ENCODE peak calls at places on chromosomes 1 and 21, in four cellular contexts. One of them, this sample, is unnamed. For H3K27me3, the result is how much of the 10 kb centered on the place peaks cover.

GRCh38 chr1:168472244-168472643 is 71.6 kb downstream of the XCL2 start:
- DNase-seq in GM23248: no peak
- DNase-seq in HepG2: no peak
- DNase-seq in IMR-90: no peak
- DNase-seq in this sample: no peak

GRCh38 chr1:178020968-178021640 is 51.2 kb upstream of the SEC16B start:
- DNase-seq in GM23248: no peak
- DNase-seq in HepG2: no peak
- DNase-seq in IMR-90: peak
- DNase-seq in this sample: no peak

GRCh38 chr1:168179411-168180147 is 817 bp downstream of the TIPRL start:
- DNase-seq in GM23248: peak
- DNase-seq in HepG2: no peak
- DNase-seq in IMR-90: peak
- DNase-seq in this sample: no peak

GRCh38 chr1:185652348-185652747 is 81.8 kb upstream of the HMCN1 start:
- DNase-seq in GM23248: no peak
- DNase-seq in HepG2: peak
- DNase-seq in IMR-90: no peak
- DNase-seq in this sample: no peak

GRCh38 chr1:92323473-92324453 is 24.9 kb downstream of the RPAP2 start:
- DNase-seq in GM23248: no peak
- DNase-seq in HepG2: no peak
- DNase-seq in IMR-90: no peak
- DNase-seq in this sample: no peak

GRCh38 chr21:17402885-17403477 is 109.9 kb upstream of the CXADR start:
- DNase-seq in GM23248: peak
- DNase-seq in HepG2: no peak
- DNase-seq in IMR-90: peak
- DNase-seq in this sample: no peak

GRCh38 chr1:183323849-183324683 is 94.1 kb downstream of the NMNAT2 start:
- DNase-seq in GM23248: no peak
- DNase-seq in HepG2: no peak
- DNase-seq in IMR-90: peak
- DNase-seq in this sample: peak

GRCh38 chr1:148353461-148354283 is 129.4 kb downstream of the PPIAL4G start:
- DNase-seq in GM23248: peak
- DNase-seq in HepG2: peak
- DNase-seq in IMR-90: peak
- DNase-seq in this sample: peak

GRCh38 chr1:161223805-161224694 is 622 bp upstream of the APOA2 start:
- DNase-seq in GM23248: no peak
- DNase-seq in HepG2: peak
- DNase-seq in IMR-90: no peak
- DNase-seq in this sample: no peak

GRCh38 chr1:206590025-206590834 is 22.0 kb downstream of the EIF2D start:
- DNase-seq in GM23248: peak
- DNase-seq in HepG2: no peak
- DNase-seq in IMR-90: peak
- DNase-seq in this sample: peak

GRCh38 chr1:56170784-56171320 is 408.5 kb downstream of the PLPP3 start:
- DNase-seq in GM23248: no peak
- DNase-seq in HepG2: no peak
- DNase-seq in IMR-90: no peak
- DNase-seq in this sample: no peak

GRCh38 chr1:56167596-56167995 is 411.8 kb downstream of the PLPP3 start:
- DNase-seq in GM23248: no peak
- DNase-seq in HepG2: no peak
- DNase-seq in IMR-90: no peak
- DNase-seq in this sample: no peak

GRCh38 chr1:56171670-56172069 is 407.7 kb downstream of the PLPP3 start:
- DNase-seq in GM23248: no peak
- DNase-seq in HepG2: no peak
- DNase-seq in IMR-90: no peak
- DNase-seq in this sample: no peak

GRCh38 chr1:56169856-56170255 is 409.5 kb downstream of the PLPP3 start:
- DNase-seq in GM23248: peak
- DNase-seq in HepG2: no peak
- DNase-seq in IMR-90: peak
- DNase-seq in this sample: no peak

DNA sequence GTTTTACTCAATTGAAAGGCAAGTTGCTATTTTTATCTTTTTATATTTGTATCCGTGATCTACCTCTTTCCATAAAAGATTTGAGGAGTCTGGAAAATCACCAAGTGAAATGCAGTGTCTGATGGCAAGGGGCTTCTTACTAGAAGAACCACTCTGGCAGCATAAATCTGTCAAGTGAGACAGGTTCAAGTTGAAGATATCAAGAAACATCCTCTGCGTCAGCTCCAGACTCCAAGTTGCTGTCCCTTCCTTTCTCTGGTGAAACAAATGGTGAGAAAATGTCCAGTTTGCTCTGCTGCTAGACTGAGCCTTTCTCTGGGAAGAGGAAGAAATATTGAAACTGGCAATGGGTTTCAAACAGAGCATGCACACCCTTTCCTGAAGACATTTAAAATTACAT is 411.2 kb downstream of the PLPP3 start:
- DNase-seq in GM23248: no peak
- DNase-seq in HepG2: no peak
- DNase-seq in IMR-90: no peak
- DNase-seq in this sample: no peak
- H3K4me3 ChIP-seq in GM23248: no peak
- H3K4me3 ChIP-seq in HepG2: no peak
- H3K4me3 ChIP-seq in IMR-90: no peak
- H3K4me3 ChIP-seq in this sample: no peak

DNA sequence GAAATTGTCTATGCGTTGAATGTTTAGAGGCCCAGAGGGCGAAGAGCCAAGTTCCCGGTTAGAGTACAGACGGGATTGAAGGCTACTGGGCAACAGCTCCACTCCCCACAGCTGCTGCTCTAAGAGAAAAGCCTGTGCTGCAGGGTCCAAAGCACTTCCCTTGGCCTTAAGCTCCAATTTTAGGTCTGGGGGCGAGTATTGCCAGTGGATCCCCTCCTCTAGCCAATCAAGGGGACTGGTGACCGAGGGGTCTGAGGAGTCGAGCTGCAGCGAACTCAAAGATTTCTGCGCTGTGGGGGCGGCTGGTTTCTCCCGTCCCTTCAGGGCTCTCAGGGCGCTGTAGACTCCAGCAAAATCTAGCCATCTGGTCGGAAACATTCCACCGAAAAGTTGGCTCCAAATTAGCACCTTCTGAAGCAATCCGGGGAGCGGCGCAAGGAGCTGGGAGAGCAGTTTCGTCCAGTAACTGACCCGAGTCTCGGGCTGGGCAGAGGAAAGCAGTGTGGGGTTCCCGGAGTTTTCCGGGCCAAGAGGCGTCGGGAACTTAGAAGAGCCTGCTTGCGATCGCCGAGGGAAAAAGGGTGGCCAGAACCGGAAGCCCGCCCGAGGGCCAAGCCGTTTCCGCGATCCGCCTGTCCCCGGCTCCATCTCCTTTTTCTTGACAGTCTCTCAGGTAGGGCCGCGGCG is 710 bp downstream of the PPP1R15B start:
- DNase-seq in GM23248: peak
- DNase-seq in HepG2: no peak
- DNase-seq in IMR-90: peak
- DNase-seq in this sample: no peak
- H2AFZ ChIP-seq in GM23248: peak
- H2AFZ ChIP-seq in HepG2: no peak
- H2AFZ ChIP-seq in IMR-90: peak
- H2AFZ ChIP-seq in this sample: no peak

DNA sequence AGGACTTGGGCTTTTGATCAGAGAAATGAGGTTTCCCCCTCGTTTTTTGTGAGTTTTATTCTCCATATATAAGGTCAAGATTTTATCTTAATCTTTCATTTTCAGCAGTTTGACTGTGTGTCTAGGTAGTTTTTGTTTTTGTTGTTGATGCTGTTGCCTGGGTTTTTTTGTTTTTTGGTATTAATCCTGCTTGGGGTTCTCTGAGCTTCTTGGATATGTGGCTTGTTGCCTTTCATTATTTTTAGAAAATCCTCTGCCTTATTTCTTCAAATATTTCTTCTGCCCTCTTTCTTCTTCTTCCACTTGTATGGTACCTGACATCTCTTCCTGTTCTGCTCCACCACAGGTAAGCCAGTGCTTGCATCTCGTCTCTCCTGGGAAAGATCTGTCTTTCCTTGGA is 25.0 kb downstream of the EFCAB7 start:
- DNase-seq in GM23248: no peak
- DNase-seq in HepG2: no peak
- DNase-seq in IMR-90: no peak
- DNase-seq in this sample: no peak
- H3K27me3 ChIP-seq in GM23248: under half
- H3K27me3 ChIP-seq in HepG2: under half
- H3K27me3 ChIP-seq in IMR-90: under half
- H3K27me3 ChIP-seq in this sample: under half

GRCh38 chr1:64936958-64937357 is 29.4 kb downstream of the JAK1 start:
- DNase-seq in GM23248: peak
- DNase-seq in HepG2: no peak
- DNase-seq in IMR-90: peak
- DNase-seq in this sample: no peak

GRCh38 chr1:64935551-64936158 is 30.7 kb downstream of the JAK1 start:
- DNase-seq in GM23248: no peak
- DNase-seq in HepG2: no peak
- DNase-seq in IMR-90: no peak
- DNase-seq in this sample: no peak

GRCh38 chr1:64932962-64933295 is 33.4 kb downstream of the JAK1 start:
- DNase-seq in GM23248: no peak
- DNase-seq in HepG2: no peak
- DNase-seq in IMR-90: no peak
- DNase-seq in this sample: no peak

GRCh38 chr1:64934115-64934880 is 32.1 kb downstream of the JAK1 start:
- DNase-seq in GM23248: peak
- DNase-seq in HepG2: peak
- DNase-seq in IMR-90: peak
- DNase-seq in this sample: no peak

GRCh38 chr1:64933296-64934070 is 32.9 kb downstream of the JAK1 start:
- DNase-seq in GM23248: peak
- DNase-seq in HepG2: no peak
- DNase-seq in IMR-90: peak
- DNase-seq in this sample: no peak
- H3K4me3 ChIP-seq in GM23248: peak
- H3K4me3 ChIP-seq in HepG2: no peak
- H3K4me3 ChIP-seq in IMR-90: peak
- H3K4me3 ChIP-seq in this sample: no peak

GRCh38 chr1:41504126-41505035 is 19.9 kb upstream of the EDN2 start:
- DNase-seq in GM23248: peak
- DNase-seq in HepG2: no peak
- DNase-seq in IMR-90: peak
- DNase-seq in this sample: peak
- H2AFZ ChIP-seq in GM23248: no peak
- H2AFZ ChIP-seq in HepG2: no peak
- H2AFZ ChIP-seq in IMR-90: no peak
- H2AFZ ChIP-seq in this sample: peak

GRCh38 chr1:232922475-232922874 is 27.9 kb upstream of the NTPCR start:
- DNase-seq in GM23248: peak
- DNase-seq in HepG2: no peak
- DNase-seq in IMR-90: peak
- DNase-seq in this sample: no peak
- H3K27me3 ChIP-seq in GM23248: under half
- H3K27me3 ChIP-seq in HepG2: under half
- H3K27me3 ChIP-seq in IMR-90: under half
- H3K27me3 ChIP-seq in this sample: under half

GRCh38 chr1:181295215-181295614 is 188.1 kb upstream of the CACNA1E start:
- DNase-seq in GM23248: no peak
- DNase-seq in HepG2: no peak
- DNase-seq in IMR-90: no peak
- DNase-seq in this sample: no peak
- H3K4me3 ChIP-seq in GM23248: no peak
- H3K4me3 ChIP-seq in HepG2: no peak
- H3K4me3 ChIP-seq in IMR-90: no peak
- H3K4me3 ChIP-seq in this sample: no peak